ENCODE peak calls at places on chromosome 17, in nine cellular contexts. Y is uterus, D is stomach, K is Peyer's patch, A is esophagus squamous epithelium, B is ovary, W is testis, J is body of pancreas, Z is vagina. F is an unnamed sample. For H3K27me3 and H3K4me1, the result is how much of the 10 kb centered on the place peaks cover.

GRCh38 chr17:57946798-57947358 is 8.3 kb downstream of the CUEDC1 start:
- DNase-seq in Y (peak), D (peak), K (peak), A (no peak), B (peak), W (peak), J (peak), Z (no peak), F (peak)

GRCh38 chr17:68981288-68981687 is 26.1 kb upstream of the ABCA8 start:
- DNase-seq in Y (peak), D (peak), K (no peak), A (no peak), B (no peak), W (no peak), J (peak), Z (no peak), F (peak)

GRCh38 chr17:33233855-33234228 is 59.3 kb downstream of the ASIC2 start:
- DNase-seq in Y (peak), D (no peak), K (peak), A (no peak), B (peak), W (peak), J (peak), Z (no peak), F (no peak)

GRCh38 chr17:4978720-4979119 is 8.8 kb downstream of the CAMTA2 start:
- DNase-seq in Y (no peak), D (no peak), K (no peak), A (no peak), B (no peak), W (no peak), J (no peak), Z (no peak), F (no peak)

GRCh38 chr17:71085238-71086033 is 916.1 kb downstream of the KCNJ2 start:
- DNase-seq in Y (no peak), D (peak), K (peak), A (no peak), B (no peak), W (peak), J (peak), Z (no peak), F (peak)

GRCh38 chr17:18139949-18140348 is 31.4 kb downstream of the MYO15A start:
- DNase-seq in Y (no peak), D (no peak), K (no peak), A (no peak), B (no peak), W (peak), J (no peak), Z (no peak), F (no peak)

GRCh38 chr17:64123114-64123513 is 6.8 kb downstream of the ERN1 start:
- DNase-seq in Y (no peak), D (no peak), K (no peak), A (no peak), B (no peak), W (no peak), J (no peak), Z (no peak), F (no peak)

GRCh38 chr17:40857535-40857934 is 9.5 kb downstream of the KRT12 start:
- DNase-seq in Y (no peak), D (no peak), K (no peak), A (no peak), B (no peak), W (no peak), J (no peak), Z (no peak), F (no peak)

GRCh38 chr17:75010683-75011406 is 1.6 kb upstream of the MRPL58 start:
- DNase-seq in Y (peak), D (peak), K (peak), A (no peak), B (peak), W (no peak), J (peak), Z (no peak), F (peak)

GRCh38 chr17:55152236-55152635 is 112.5 kb upstream of the HLF start:
- DNase-seq in Y (no peak), D (no peak), K (no peak), A (no peak), B (no peak), W (no peak), J (no peak), Z (no peak), F (no peak)

GRCh38 chr17:18967806-18968744 is 16.1 kb downstream of the SLC5A10 start:
- DNase-seq in Y (no peak), D (peak), K (no peak), A (no peak), B (no peak), W (no peak), J (peak), Z (no peak), F (peak)

GRCh38 chr17:63275318-63275967 is 170.7 kb downstream of the CYB561 start:
- DNase-seq in Y (no peak), D (no peak), K (peak), A (no peak), B (no peak), W (no peak), J (peak), Z (no peak), F (no peak)

GRCh38 chr17:1928976-1929375 is 96.2 kb downstream of the RTN4RL1 start:
- DNase-seq in Y (no peak), D (no peak), K (no peak), A (no peak), B (no peak), W (no peak), J (no peak), Z (no peak), F (no peak)
- H3K27me3 ChIP-seq in Y (under half), D (under half), K (under half), A (under half), B (under half), W (under half), J (under half), Z (under half), F (under half)

GRCh38 chr17:67033613-67034012 is 10.7 kb upstream of the CACNG1 start:
- DNase-seq in Y (no peak), D (no peak), K (no peak), A (no peak), B (no peak), W (no peak), J (no peak), Z (no peak), F (no peak)

GRCh38 chr17:67032382-67032781 is 12.0 kb upstream of the CACNG1 start:
- DNase-seq in Y (no peak), D (no peak), K (no peak), A (no peak), B (no peak), W (no peak), J (no peak), Z (no peak), F (no peak)

GRCh38 chr17:67035131-67036083 is 8.9 kb upstream of the CACNG1 start:
- DNase-seq in Y (no peak), D (no peak), K (no peak), A (no peak), B (no peak), W (no peak), J (no peak), Z (no peak), F (no peak)

GRCh38 chr17:67030641-67031040 is 13.7 kb upstream of the CACNG1 start:
- DNase-seq in Y (no peak), D (no peak), K (no peak), A (no peak), B (no peak), W (no peak), J (no peak), Z (no peak), F (no peak)

GRCh38 chr17:67032985-67033384 is 11.4 kb upstream of the CACNG1 start:
- DNase-seq in Y (no peak), D (no peak), K (no peak), A (no peak), B (no peak), W (no peak), J (no peak), Z (no peak), F (no peak)
- TF ChIP-seq POLR2A in Y (no peak), D (no peak), K (no peak), A (no peak), B (no peak), W (no peak), J (no peak), Z (no peak), F (no peak)

DNA sequence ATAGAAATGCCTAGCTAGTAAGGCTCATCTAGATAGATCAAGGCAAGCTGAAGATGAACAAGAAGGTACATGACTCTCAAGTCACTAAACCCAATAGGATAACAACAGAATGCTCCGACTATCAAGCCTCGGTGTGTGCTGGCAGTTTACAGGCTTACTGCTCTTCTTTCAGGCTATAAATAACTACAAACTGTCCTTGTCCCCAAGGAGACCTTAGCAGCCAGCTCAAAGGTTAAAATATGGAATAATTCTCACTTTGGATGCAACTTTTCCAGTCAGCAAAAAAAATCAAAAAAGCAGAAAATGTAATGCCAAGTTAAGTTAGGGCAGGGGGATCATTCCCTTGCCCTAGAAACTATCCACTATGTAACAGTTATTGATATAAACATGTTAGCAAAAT is 44.6 kb downstream of the SPOP start:
- DNase-seq in Y (no peak), D (no peak), K (no peak), A (no peak), B (no peak), W (no peak), J (no peak), Z (no peak), F (no peak)
- H3K4me1 ChIP-seq in Y (under half), D (under half), K (under half), A (under half), B (under half), W (under half), J (half or more), Z (half or more), F (under half)

DNA sequence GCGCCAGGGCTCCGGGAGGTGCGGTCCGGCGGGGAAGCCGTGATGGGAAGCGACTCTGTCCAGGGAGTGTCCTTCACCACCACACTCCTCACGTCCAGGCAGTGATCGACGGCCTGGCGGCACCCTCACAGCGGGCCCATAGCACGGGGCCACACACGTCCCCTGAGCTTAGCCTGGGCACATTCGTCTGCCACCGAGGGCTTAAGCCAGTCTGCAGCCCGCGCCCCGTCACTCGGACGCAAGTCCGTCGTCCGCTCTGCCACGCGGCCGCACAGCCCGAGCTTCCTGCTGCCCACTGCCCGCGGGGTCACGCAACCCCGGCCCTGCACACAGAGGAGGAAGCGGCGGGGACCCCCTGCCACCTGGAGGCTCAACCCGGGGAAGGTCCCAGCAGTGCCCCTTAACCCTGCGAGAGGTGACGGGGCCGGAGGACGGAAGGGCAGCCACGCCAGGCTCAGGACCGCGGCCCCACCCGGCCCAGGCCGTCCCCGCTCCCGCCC is 3.0 kb upstream of the TBX2 start:
- DNase-seq in Y (no peak), D (no peak), K (no peak), A (no peak), B (no peak), W (no peak), J (no peak), Z (no peak), F (no peak)
- H3K27me3 ChIP-seq in Y (under half), D (half or more), K (under half), A (half or more), B (under half), W (under half), J (under half), Z (under half), F (under half)

DNA sequence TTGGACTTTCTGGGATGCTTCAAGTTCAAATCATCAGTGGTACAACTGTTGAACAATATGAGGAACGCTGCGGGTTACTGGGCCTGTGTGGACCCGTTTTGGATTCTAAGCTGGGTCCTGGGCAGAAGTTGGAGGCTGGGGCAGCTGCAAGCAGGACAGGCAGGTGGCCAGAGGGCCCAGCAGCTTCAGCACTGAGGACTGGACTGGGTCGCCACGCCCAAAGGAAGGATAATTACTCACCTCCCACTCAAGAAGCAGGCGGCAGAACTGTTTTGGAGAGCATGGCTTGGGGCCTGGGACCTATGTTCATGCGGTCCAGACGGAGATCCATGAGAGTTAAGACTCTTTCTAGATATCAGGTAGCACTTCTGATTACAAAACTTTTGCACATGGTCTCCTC is 1.5 kb upstream of the ZNHIT3 start:
- DNase-seq in Y (no peak), D (no peak), K (no peak), A (no peak), B (no peak), W (no peak), J (no peak), Z (no peak), F (no peak)
- TF ChIP-seq POLR2A in Y (no peak), D (no peak), K (no peak), A (no peak), B (no peak), W (no peak), J (no peak), Z (no peak), F (no peak)

F was measured in thyroid gland.